ENCODE peak calls at places on chromosomes 3 and 15, in four cellular contexts. U is cardiac fibroblast, B is EL, Z is epithelial cell of prostate. R is an unnamed sample.

GRCh38 chr3:185528481-185529009 is 23.8 kb downstream of the LIPH start:
- DNase-seq in U (no peak), B (no peak), Z (no peak), R (no peak)

GRCh38 chr3:69119681-69120080 is 2.7 kb downstream of the LMOD3 start:
- DNase-seq in U (no peak), B (no peak), Z (no peak), R (no peak)

GRCh38 chr15:44066211-44066827 is 128.8 kb downstream of the FRMD5 start:
- DNase-seq in U (peak; percentile 89), B (peak; percentile 77), Z (peak; percentile 5), R (peak; percentile 43)

GRCh38 chr15:77094397-77095030 is 23.6 kb upstream of the TSPAN3 start:
- DNase-seq in U (no peak), B (no peak), Z (no peak), R (no peak)

GRCh38 chr3:50436063-50436674 is 67.3 kb downstream of the CACNA2D2 start:
- DNase-seq in U (peak; percentile 46), B (peak; percentile 36), Z (no peak), R (peak; percentile 90)

GRCh38 chr15:64697911-64698369 is 77.4 kb downstream of the RBPMS2 start:
- DNase-seq in U (peak; percentile 46), B (peak; percentile 38), Z (no peak), R (no peak)

GRCh38 chr3:153785901-153786300 is 335.3 kb upstream of the ARHGEF26 start:
- DNase-seq in U (no peak), B (no peak), Z (no peak), R (no peak)

GRCh38 chr15:59060348-59060747 is 44.6 kb upstream of the CCNB2 start:
- DNase-seq in U (no peak), B (no peak), Z (no peak), R (no peak)

GRCh38 chr3:67653425-67654098 is 850 bp downstream of the SUCLG2 start:
- DNase-seq in U (peak; percentile 26), B (no peak), Z (no peak), R (no peak)

R was measured in GM13976.